ENCODE peak calls at places on chromosomes 1 and 21, in nine cellular contexts. One of them, this sample, is unnamed. For H3K9me2, the result is how much of the 10 kb centered on the place peaks cover.

GRCh38 chr1:164794310-164794709 is 235.3 kb downstream of the PBX1 start:
- DNase-seq in hepatocyte: peak
- DNase-seq in GM23248: peak
- DNase-seq in HCT116: no peak
- DNase-seq in SK-N-SH: no peak
- DNase-seq in MM.1S: no peak
- DNase-seq in Karpas-422: no peak
- DNase-seq in GM23338: no peak
- DNase-seq in OCI-LY7: no peak
- DNase-seq in this sample: peak

GRCh38 chr21:42164064-42164789 is 54.7 kb upstream of the ABCG1 start:
- DNase-seq in hepatocyte: peak
- DNase-seq in GM23248: no peak
- DNase-seq in HCT116: peak
- DNase-seq in SK-N-SH: peak
- DNase-seq in MM.1S: peak
- DNase-seq in Karpas-422: peak
- DNase-seq in GM23338: peak
- DNase-seq in OCI-LY7: peak
- DNase-seq in this sample: peak

GRCh38 chr1:168637350-168637991 is 61.1 kb downstream of the XCL1 start:
- DNase-seq in hepatocyte: peak
- DNase-seq in GM23248: peak
- DNase-seq in HCT116: peak
- DNase-seq in SK-N-SH: peak
- DNase-seq in MM.1S: peak
- DNase-seq in Karpas-422: peak
- DNase-seq in GM23338: peak
- DNase-seq in OCI-LY7: peak
- DNase-seq in this sample: no peak

GRCh38 chr1:57377731-57378139 is 46.1 kb downstream of the DAB1 start:
- DNase-seq in hepatocyte: no peak
- DNase-seq in GM23248: no peak
- DNase-seq in HCT116: no peak
- DNase-seq in SK-N-SH: no peak
- DNase-seq in MM.1S: no peak
- DNase-seq in Karpas-422: no peak
- DNase-seq in GM23338: peak
- DNase-seq in OCI-LY7: no peak
- DNase-seq in this sample: no peak

GRCh38 chr1:26025517-26025916 is 3.9 kb downstream of the EXTL1 start:
- DNase-seq in hepatocyte: no peak
- DNase-seq in GM23248: no peak
- DNase-seq in HCT116: no peak
- DNase-seq in SK-N-SH: no peak
- DNase-seq in MM.1S: no peak
- DNase-seq in Karpas-422: no peak
- DNase-seq in GM23338: no peak
- DNase-seq in OCI-LY7: no peak
- DNase-seq in this sample: no peak

GRCh38 chr1:12447849-12448312 is 170.1 kb downstream of the DHRS3 start:
- DNase-seq in hepatocyte: no peak
- DNase-seq in GM23248: peak
- DNase-seq in HCT116: no peak
- DNase-seq in SK-N-SH: no peak
- DNase-seq in MM.1S: no peak
- DNase-seq in Karpas-422: no peak
- DNase-seq in GM23338: no peak
- DNase-seq in OCI-LY7: no peak
- DNase-seq in this sample: no peak

GRCh38 chr1:112380356-112380755 is 15.7 kb upstream of the CTTNBP2NL start:
- DNase-seq in hepatocyte: no peak
- DNase-seq in GM23248: no peak
- DNase-seq in HCT116: no peak
- DNase-seq in SK-N-SH: no peak
- DNase-seq in MM.1S: no peak
- DNase-seq in Karpas-422: no peak
- DNase-seq in GM23338: no peak
- DNase-seq in OCI-LY7: no peak
- DNase-seq in this sample: no peak

GRCh38 chr1:14810631-14811325 is 212.3 kb downstream of the KAZN start:
- DNase-seq in hepatocyte: no peak
- DNase-seq in GM23248: no peak
- DNase-seq in HCT116: no peak
- DNase-seq in SK-N-SH: no peak
- DNase-seq in MM.1S: no peak
- DNase-seq in Karpas-422: peak
- DNase-seq in GM23338: no peak
- DNase-seq in OCI-LY7: no peak
- DNase-seq in this sample: no peak

GRCh38 chr1:206839857-206840256 is 25.6 kb upstream of the IL20 start:
- DNase-seq in hepatocyte: peak
- DNase-seq in GM23248: peak
- DNase-seq in HCT116: no peak
- DNase-seq in SK-N-SH: no peak
- DNase-seq in MM.1S: no peak
- DNase-seq in Karpas-422: no peak
- DNase-seq in GM23338: no peak
- DNase-seq in OCI-LY7: no peak
- DNase-seq in this sample: no peak

GRCh38 chr1:221101792-221102191 is 222.5 kb downstream of the HLX start:
- DNase-seq in hepatocyte: no peak
- DNase-seq in GM23248: peak
- DNase-seq in HCT116: no peak
- DNase-seq in SK-N-SH: no peak
- DNase-seq in MM.1S: no peak
- DNase-seq in Karpas-422: no peak
- DNase-seq in GM23338: no peak
- DNase-seq in OCI-LY7: no peak
- DNase-seq in this sample: no peak

GRCh38 chr1:156870734-156871133 is 10.1 kb downstream of the NTRK1 start:
- DNase-seq in hepatocyte: no peak
- DNase-seq in GM23248: peak
- DNase-seq in HCT116: no peak
- DNase-seq in SK-N-SH: no peak
- DNase-seq in MM.1S: no peak
- DNase-seq in Karpas-422: no peak
- DNase-seq in GM23338: no peak
- DNase-seq in OCI-LY7: no peak
- DNase-seq in this sample: peak

GRCh38 chr1:53601031-53601745 is 137.8 kb downstream of the GLIS1 start:
- DNase-seq in hepatocyte: no peak
- DNase-seq in GM23248: no peak
- DNase-seq in HCT116: no peak
- DNase-seq in SK-N-SH: no peak
- DNase-seq in MM.1S: no peak
- DNase-seq in Karpas-422: no peak
- DNase-seq in GM23338: no peak
- DNase-seq in OCI-LY7: no peak
- DNase-seq in this sample: no peak

GRCh38 chr1:27576846-27577245 is 27.1 kb downstream of the AHDC1 start:
- DNase-seq in hepatocyte: no peak
- DNase-seq in GM23248: no peak
- DNase-seq in HCT116: no peak
- DNase-seq in SK-N-SH: no peak
- DNase-seq in MM.1S: no peak
- DNase-seq in Karpas-422: no peak
- DNase-seq in GM23338: no peak
- DNase-seq in OCI-LY7: no peak
- DNase-seq in this sample: no peak

GRCh38 chr1:115496904-115497527 is 144.8 kb upstream of the VANGL1 start:
- DNase-seq in hepatocyte: peak
- DNase-seq in GM23248: peak
- DNase-seq in HCT116: no peak
- DNase-seq in SK-N-SH: no peak
- DNase-seq in MM.1S: no peak
- DNase-seq in Karpas-422: no peak
- DNase-seq in GM23338: no peak
- DNase-seq in OCI-LY7: no peak
- DNase-seq in this sample: peak

GRCh38 chr1:33680281-33680840 is 183.5 kb upstream of the HMGB4 start:
- DNase-seq in hepatocyte: no peak
- DNase-seq in GM23248: no peak
- DNase-seq in HCT116: no peak
- DNase-seq in SK-N-SH: no peak
- DNase-seq in MM.1S: no peak
- DNase-seq in Karpas-422: no peak
- DNase-seq in GM23338: no peak
- DNase-seq in OCI-LY7: no peak
- DNase-seq in this sample: no peak

GRCh38 chr1:29286194-29286767 is 50.0 kb downstream of the PTPRU start:
- DNase-seq in hepatocyte: peak
- DNase-seq in GM23248: no peak
- DNase-seq in HCT116: no peak
- DNase-seq in SK-N-SH: no peak
- DNase-seq in MM.1S: no peak
- DNase-seq in Karpas-422: peak
- DNase-seq in GM23338: no peak
- DNase-seq in OCI-LY7: peak
- DNase-seq in this sample: no peak
- H3K9me2 ChIP-seq in hepatocyte: under half
- H3K9me2 ChIP-seq in GM23248: under half
- H3K9me2 ChIP-seq in HCT116: under half
- H3K9me2 ChIP-seq in SK-N-SH: under half
- H3K9me2 ChIP-seq in MM.1S: under half
- H3K9me2 ChIP-seq in Karpas-422: under half
- H3K9me2 ChIP-seq in GM23338: under half
- H3K9me2 ChIP-seq in OCI-LY7: under half
- H3K9me2 ChIP-seq in this sample: under half

GRCh38 chr1:89894210-89894668 is 73.4 kb downstream of the LRRC8D start:
- DNase-seq in hepatocyte: no peak
- DNase-seq in GM23248: peak
- DNase-seq in HCT116: no peak
- DNase-seq in SK-N-SH: no peak
- DNase-seq in MM.1S: no peak
- DNase-seq in Karpas-422: no peak
- DNase-seq in GM23338: no peak
- DNase-seq in OCI-LY7: no peak
- DNase-seq in this sample: peak
- H3K4me2 ChIP-seq in hepatocyte: no peak
- H3K4me2 ChIP-seq in GM23248: peak
- H3K4me2 ChIP-seq in HCT116: no peak
- H3K4me2 ChIP-seq in SK-N-SH: peak
- H3K4me2 ChIP-seq in MM.1S: no peak
- H3K4me2 ChIP-seq in Karpas-422: no peak
- H3K4me2 ChIP-seq in GM23338: no peak
- H3K4me2 ChIP-seq in OCI-LY7: no peak
- H3K4me2 ChIP-seq in this sample: peak

GRCh38 chr1:154212083-154212482 is 6.0 kb upstream of the CFAP141 start:
- DNase-seq in hepatocyte: no peak
- DNase-seq in GM23248: no peak
- DNase-seq in HCT116: no peak
- DNase-seq in SK-N-SH: no peak
- DNase-seq in MM.1S: no peak
- DNase-seq in Karpas-422: no peak
- DNase-seq in GM23338: no peak
- DNase-seq in OCI-LY7: no peak
- DNase-seq in this sample: no peak
- H3K9me2 ChIP-seq in hepatocyte: under half
- H3K9me2 ChIP-seq in GM23248: under half
- H3K9me2 ChIP-seq in HCT116: under half
- H3K9me2 ChIP-seq in SK-N-SH: under half
- H3K9me2 ChIP-seq in MM.1S: under half
- H3K9me2 ChIP-seq in Karpas-422: under half
- H3K9me2 ChIP-seq in GM23338: under half
- H3K9me2 ChIP-seq in OCI-LY7: under half
- H3K9me2 ChIP-seq in this sample: under half

DNA sequence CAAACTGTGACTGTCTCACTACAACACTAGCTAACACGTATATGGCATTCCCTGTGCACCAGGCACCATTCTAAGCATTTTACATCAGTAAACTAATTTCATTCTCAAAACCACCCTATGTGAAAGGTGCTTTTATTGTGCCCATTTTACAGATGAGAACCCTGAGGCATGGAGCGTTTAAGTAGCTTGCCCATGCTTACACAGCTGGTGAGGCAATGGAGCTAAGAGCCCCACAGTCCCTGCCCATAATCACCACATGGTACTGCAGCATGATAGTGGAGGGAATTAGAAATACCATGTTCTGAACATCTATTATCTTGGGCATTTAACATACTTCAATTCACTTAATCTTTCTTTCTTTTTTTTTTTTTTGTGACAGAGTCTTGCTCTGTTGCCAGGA is 31.1 kb upstream of the KLHDC8A start:
- DNase-seq in hepatocyte: no peak
- DNase-seq in GM23248: no peak
- DNase-seq in HCT116: no peak
- DNase-seq in SK-N-SH: no peak
- DNase-seq in MM.1S: no peak
- DNase-seq in Karpas-422: no peak
- DNase-seq in GM23338: no peak
- DNase-seq in OCI-LY7: no peak
- DNase-seq in this sample: no peak
- H3K4me2 ChIP-seq in hepatocyte: no peak
- H3K4me2 ChIP-seq in GM23248: no peak
- H3K4me2 ChIP-seq in HCT116: no peak
- H3K4me2 ChIP-seq in SK-N-SH: no peak
- H3K4me2 ChIP-seq in MM.1S: no peak
- H3K4me2 ChIP-seq in Karpas-422: no peak
- H3K4me2 ChIP-seq in GM23338: no peak
- H3K4me2 ChIP-seq in OCI-LY7: no peak
- H3K4me2 ChIP-seq in this sample: no peak